ENCODE peak calls at places on chromosomes 7 and 10, in ten cellular contexts. One of them, this sample, is unnamed.

GRCh38 chr10:113957013-113957412 is 86.7 kb upstream of the ADRB1 start:
- DNase-seq in DND-41: no peak
- DNase-seq in left lung: no peak
- DNase-seq in A549: no peak
- DNase-seq in body of pancreas: no peak
- DNase-seq in transverse colon: no peak
- DNase-seq in fibroblast of lung: peak; percentile 87
- DNase-seq in mammary epithelial cell: peak; percentile 37
- DNase-seq in astrocyte: peak; percentile 84
- DNase-seq in heart right ventricle: no peak
- DNase-seq in this sample: no peak

GRCh38 chr7:36911788-36912187 is 187.5 kb upstream of the AOAH start:
- DNase-seq in DND-41: no peak
- DNase-seq in left lung: no peak
- DNase-seq in A549: no peak
- DNase-seq in body of pancreas: no peak
- DNase-seq in transverse colon: no peak
- DNase-seq in fibroblast of lung: peak; percentile 30
- DNase-seq in mammary epithelial cell: no peak
- DNase-seq in astrocyte: peak; percentile 32
- DNase-seq in heart right ventricle: no peak
- DNase-seq in this sample: no peak

GRCh38 chr10:17811466-17811865 is 2.3 kb downstream of the MRC1 start:
- DNase-seq in DND-41: no peak
- DNase-seq in left lung: no peak
- DNase-seq in A549: no peak
- DNase-seq in body of pancreas: no peak
- DNase-seq in transverse colon: no peak
- DNase-seq in fibroblast of lung: no peak
- DNase-seq in mammary epithelial cell: no peak
- DNase-seq in astrocyte: no peak
- DNase-seq in heart right ventricle: no peak
- DNase-seq in this sample: no peak

GRCh38 chr10:93458821-93459257 is 23.3 kb downstream of the MYOF start:
- DNase-seq in DND-41: no peak
- DNase-seq in left lung: no peak
- DNase-seq in A549: peak; percentile 91
- DNase-seq in body of pancreas: peak; percentile 76
- DNase-seq in transverse colon: peak; percentile 63
- DNase-seq in fibroblast of lung: peak; percentile 100
- DNase-seq in mammary epithelial cell: peak; percentile 97
- DNase-seq in astrocyte: peak; percentile 100
- DNase-seq in heart right ventricle: peak; percentile 59
- DNase-seq in this sample: no peak

GRCh38 chr7:23389701-23390100 is 80.6 kb downstream of the IGF2BP3 start:
- DNase-seq in DND-41: no peak
- DNase-seq in left lung: no peak
- DNase-seq in A549: no peak
- DNase-seq in body of pancreas: no peak
- DNase-seq in transverse colon: no peak
- DNase-seq in fibroblast of lung: no peak
- DNase-seq in mammary epithelial cell: no peak
- DNase-seq in astrocyte: no peak
- DNase-seq in heart right ventricle: no peak
- DNase-seq in this sample: no peak

GRCh38 chr7:517848-518629 is 1.6 kb downstream of the PDGFA start:
- DNase-seq in DND-41: peak; percentile 55
- DNase-seq in left lung: peak; percentile 86
- DNase-seq in A549: peak; percentile 51
- DNase-seq in body of pancreas: peak; percentile 75
- DNase-seq in transverse colon: peak; percentile 73
- DNase-seq in fibroblast of lung: peak; percentile 76
- DNase-seq in mammary epithelial cell: peak; percentile 59
- DNase-seq in astrocyte: peak; percentile 62
- DNase-seq in heart right ventricle: peak; percentile 66
- DNase-seq in this sample: peak; percentile 33

GRCh38 chr10:78450239-78450638 is 416.6 kb downstream of the RPS24 start:
- DNase-seq in DND-41: no peak
- DNase-seq in left lung: no peak
- DNase-seq in A549: no peak
- DNase-seq in body of pancreas: no peak
- DNase-seq in transverse colon: no peak
- DNase-seq in fibroblast of lung: no peak
- DNase-seq in mammary epithelial cell: no peak
- DNase-seq in astrocyte: no peak
- DNase-seq in heart right ventricle: no peak
- DNase-seq in this sample: no peak

GRCh38 chr7:123628829-123629228 is 26.8 kb upstream of the LMOD2 start:
- DNase-seq in DND-41: no peak
- DNase-seq in left lung: no peak
- DNase-seq in A549: no peak
- DNase-seq in body of pancreas: no peak
- DNase-seq in transverse colon: no peak
- DNase-seq in fibroblast of lung: no peak
- DNase-seq in mammary epithelial cell: no peak
- DNase-seq in astrocyte: no peak
- DNase-seq in heart right ventricle: no peak
- DNase-seq in this sample: no peak

GRCh38 chr10:100766693-100767427 is 21.5 kb downstream of the PAX2 start:
- DNase-seq in DND-41: no peak
- DNase-seq in left lung: no peak
- DNase-seq in A549: peak; percentile 32
- DNase-seq in body of pancreas: no peak
- DNase-seq in transverse colon: no peak
- DNase-seq in fibroblast of lung: no peak
- DNase-seq in mammary epithelial cell: no peak
- DNase-seq in astrocyte: no peak
- DNase-seq in heart right ventricle: no peak
- DNase-seq in this sample: no peak

GRCh38 chr10:103727546-103727963 is 127.8 kb downstream of the SH3PXD2A start:
- DNase-seq in DND-41: no peak
- DNase-seq in left lung: peak; percentile 55
- DNase-seq in A549: no peak
- DNase-seq in body of pancreas: no peak
- DNase-seq in transverse colon: no peak
- DNase-seq in fibroblast of lung: no peak
- DNase-seq in mammary epithelial cell: no peak
- DNase-seq in astrocyte: no peak
- DNase-seq in heart right ventricle: peak; percentile 56
- DNase-seq in this sample: no peak

GRCh38 chr10:110138197-110138812 is 69.1 kb upstream of the MXI1 start:
- DNase-seq in DND-41: no peak
- DNase-seq in left lung: no peak
- DNase-seq in A549: peak; percentile 53
- DNase-seq in body of pancreas: no peak
- DNase-seq in transverse colon: no peak
- DNase-seq in fibroblast of lung: peak; percentile 52
- DNase-seq in mammary epithelial cell: peak; percentile 45
- DNase-seq in astrocyte: peak; percentile 35
- DNase-seq in heart right ventricle: no peak
- DNase-seq in this sample: no peak

GRCh38 chr7:107387573-107388219 is 82.2 kb upstream of the GPR22 start:
- DNase-seq in DND-41: no peak
- DNase-seq in left lung: no peak
- DNase-seq in A549: no peak
- DNase-seq in body of pancreas: no peak
- DNase-seq in transverse colon: no peak
- DNase-seq in fibroblast of lung: peak; percentile 90
- DNase-seq in mammary epithelial cell: no peak
- DNase-seq in astrocyte: peak; percentile 87
- DNase-seq in heart right ventricle: no peak
- DNase-seq in this sample: no peak

GRCh38 chr7:6209340-6209739 is 63.1 kb downstream of the CYTH3 start:
- DNase-seq in DND-41: no peak
- DNase-seq in left lung: no peak
- DNase-seq in A549: no peak
- DNase-seq in body of pancreas: no peak
- DNase-seq in transverse colon: no peak
- DNase-seq in fibroblast of lung: no peak
- DNase-seq in mammary epithelial cell: no peak
- DNase-seq in astrocyte: no peak
- DNase-seq in heart right ventricle: no peak
- DNase-seq in this sample: no peak

GRCh38 chr10:67280405-67280804 is 354.6 kb downstream of the LRRTM3 start:
- DNase-seq in DND-41: no peak
- DNase-seq in left lung: no peak
- DNase-seq in A549: no peak
- DNase-seq in body of pancreas: no peak
- DNase-seq in transverse colon: no peak
- DNase-seq in fibroblast of lung: no peak
- DNase-seq in mammary epithelial cell: no peak
- DNase-seq in astrocyte: no peak
- DNase-seq in heart right ventricle: no peak
- DNase-seq in this sample: no peak

DNA sequence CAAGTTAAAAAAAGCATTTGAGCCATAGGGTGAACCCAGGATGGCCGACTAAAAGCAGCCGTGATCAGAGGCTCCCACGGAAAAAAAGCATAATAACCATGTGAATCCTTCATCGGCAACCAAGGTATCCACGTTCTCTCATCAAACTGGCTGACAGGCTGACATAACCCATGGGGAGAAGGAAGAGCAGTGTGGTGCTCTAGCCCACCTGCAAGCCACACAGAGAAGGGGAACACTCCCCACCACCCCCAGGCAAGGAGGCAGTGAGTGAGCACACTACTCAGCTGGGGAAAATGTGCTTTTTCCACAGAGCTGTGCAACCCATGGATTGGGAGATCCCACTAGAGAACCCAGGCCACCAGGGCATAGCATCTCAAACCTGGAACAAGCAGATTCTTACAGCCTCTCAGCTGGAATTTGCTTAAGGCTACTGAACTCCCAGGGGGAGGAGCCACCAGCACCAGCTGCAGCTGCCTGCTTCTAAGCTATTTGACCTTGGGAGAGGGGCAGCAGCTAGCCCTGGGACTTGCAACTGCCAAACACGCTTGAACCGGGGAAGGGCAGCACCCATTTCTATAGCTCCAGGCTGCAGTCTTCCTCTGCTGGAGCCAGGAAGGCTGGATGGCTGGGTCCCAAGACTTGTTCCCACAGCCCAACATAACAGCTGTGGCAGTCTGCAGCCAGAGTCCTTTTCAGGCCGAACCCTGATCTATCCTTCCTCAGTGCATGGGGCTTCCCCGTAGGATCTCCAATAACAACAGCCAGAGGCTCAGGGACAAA is 178.2 kb upstream of the NRG3 start:
- DNase-seq in DND-41: no peak
- DNase-seq in left lung: peak; percentile 47
- DNase-seq in A549: no peak
- DNase-seq in body of pancreas: no peak
- DNase-seq in transverse colon: no peak
- DNase-seq in fibroblast of lung: no peak
- DNase-seq in mammary epithelial cell: no peak
- DNase-seq in astrocyte: no peak
- DNase-seq in heart right ventricle: no peak
- DNase-seq in this sample: no peak
- H3K9me3 ChIP-seq in DND-41: no peaks in the 10 kb centered on the region
- H3K9me3 ChIP-seq in left lung: no peaks in the 10 kb centered on the region
- H3K9me3 ChIP-seq in A549: peaks cover under 1% of the 10 kb centered on the region
- H3K9me3 ChIP-seq in body of pancreas: no peaks in the 10 kb centered on the region
- H3K9me3 ChIP-seq in transverse colon: peaks cover 8% of the 10 kb centered on the region
- H3K9me3 ChIP-seq in fibroblast of lung: no peaks in the 10 kb centered on the region
- H3K9me3 ChIP-seq in mammary epithelial cell: peaks cover 9% of the 10 kb centered on the region
- H3K9me3 ChIP-seq in astrocyte: peaks cover 4% of the 10 kb centered on the region
- H3K9me3 ChIP-seq in heart right ventricle: no peaks in the 10 kb centered on the region
- H3K9me3 ChIP-seq in this sample: no peaks in the 10 kb centered on the region

GRCh38 chr7:28418311-28418710 is 6.0 kb downstream of the CREB5 start:
- DNase-seq in DND-41: no peak
- DNase-seq in left lung: no peak
- DNase-seq in A549: no peak
- DNase-seq in body of pancreas: no peak
- DNase-seq in transverse colon: no peak
- DNase-seq in fibroblast of lung: no peak
- DNase-seq in mammary epithelial cell: no peak
- DNase-seq in astrocyte: no peak
- DNase-seq in heart right ventricle: no peak
- DNase-seq in this sample: no peak
- H3K9me3 ChIP-seq in DND-41: no peaks in the 10 kb centered on the region
- H3K9me3 ChIP-seq in left lung: no peaks in the 10 kb centered on the region
- H3K9me3 ChIP-seq in A549: no peaks in the 10 kb centered on the region
- H3K9me3 ChIP-seq in body of pancreas: no peaks in the 10 kb centered on the region
- H3K9me3 ChIP-seq in transverse colon: no peaks in the 10 kb centered on the region
- H3K9me3 ChIP-seq in fibroblast of lung: no peaks in the 10 kb centered on the region
- H3K9me3 ChIP-seq in mammary epithelial cell: no peaks in the 10 kb centered on the region
- H3K9me3 ChIP-seq in astrocyte: no peaks in the 10 kb centered on the region
- H3K9me3 ChIP-seq in heart right ventricle: no peaks in the 10 kb centered on the region
- H3K9me3 ChIP-seq in this sample: no peaks in the 10 kb centered on the region

DNA sequence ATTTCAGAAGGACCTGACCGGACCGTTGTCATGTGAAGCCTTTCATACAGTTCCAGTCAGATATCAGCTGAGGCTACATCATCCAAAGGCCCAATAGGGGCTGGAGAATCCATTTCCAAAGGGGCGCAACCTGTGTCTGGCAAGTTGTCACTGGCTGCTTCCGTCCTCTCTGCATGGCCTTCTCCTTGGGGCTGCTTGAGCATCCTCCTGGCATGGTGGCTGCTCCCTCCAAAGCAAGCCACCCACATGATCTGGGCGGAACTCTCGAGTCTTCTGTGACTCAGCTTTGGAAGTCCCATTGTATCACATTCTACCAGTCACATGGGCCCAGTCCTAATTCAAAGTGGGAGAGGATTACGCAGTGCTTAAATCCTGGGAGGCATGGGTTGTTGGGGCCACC is 207.0 kb upstream of the SHH start:
- DNase-seq in DND-41: no peak
- DNase-seq in left lung: no peak
- DNase-seq in A549: no peak
- DNase-seq in body of pancreas: no peak
- DNase-seq in transverse colon: no peak
- DNase-seq in fibroblast of lung: no peak
- DNase-seq in mammary epithelial cell: no peak
- DNase-seq in astrocyte: no peak
- DNase-seq in heart right ventricle: no peak
- DNase-seq in this sample: peak; percentile 29
- H3K9me3 ChIP-seq in DND-41: no peaks in the 10 kb centered on the region
- H3K9me3 ChIP-seq in left lung: no peaks in the 10 kb centered on the region
- H3K9me3 ChIP-seq in A549: no peaks in the 10 kb centered on the region
- H3K9me3 ChIP-seq in body of pancreas: no peaks in the 10 kb centered on the region
- H3K9me3 ChIP-seq in transverse colon: no peaks in the 10 kb centered on the region
- H3K9me3 ChIP-seq in fibroblast of lung: no peaks in the 10 kb centered on the region
- H3K9me3 ChIP-seq in mammary epithelial cell: peaks cover 3% of the 10 kb centered on the region
- H3K9me3 ChIP-seq in astrocyte: peaks cover 6% of the 10 kb centered on the region
- H3K9me3 ChIP-seq in heart right ventricle: no peaks in the 10 kb centered on the region
- H3K9me3 ChIP-seq in this sample: no peaks in the 10 kb centered on the region

GRCh38 chr7:157830331-157830730 is 493.5 kb downstream of the DNAJB6 start:
- DNase-seq in DND-41: no peak
- DNase-seq in left lung: peak; percentile 65
- DNase-seq in A549: no peak
- DNase-seq in body of pancreas: no peak
- DNase-seq in transverse colon: no peak
- DNase-seq in fibroblast of lung: no peak
- DNase-seq in mammary epithelial cell: no peak
- DNase-seq in astrocyte: no peak
- DNase-seq in heart right ventricle: no peak
- DNase-seq in this sample: no peak
- H3K9me3 ChIP-seq in DND-41: no peaks in the 10 kb centered on the region
- H3K9me3 ChIP-seq in left lung: no peaks in the 10 kb centered on the region
- H3K9me3 ChIP-seq in A549: no peaks in the 10 kb centered on the region
- H3K9me3 ChIP-seq in body of pancreas: no peaks in the 10 kb centered on the region
- H3K9me3 ChIP-seq in transverse colon: no peaks in the 10 kb centered on the region
- H3K9me3 ChIP-seq in fibroblast of lung: no peaks in the 10 kb centered on the region
- H3K9me3 ChIP-seq in mammary epithelial cell: peaks cover 27% of the 10 kb centered on the region
- H3K9me3 ChIP-seq in astrocyte: no peaks in the 10 kb centered on the region
- H3K9me3 ChIP-seq in heart right ventricle: no peaks in the 10 kb centered on the region
- H3K9me3 ChIP-seq in this sample: no peaks in the 10 kb centered on the region